ENCODE peak calls at places on chromosomes 1 and 21, in seven cellular contexts. W is psoas muscle; P is SK-N-SH; U is testis; I is endodermal cell; Z is CD8-positive, alpha-beta T cell; D is SJSA1. C is an unnamed sample.

GRCh38 chr1:10794724-10795304 is 1.6 kb downstream of the CASZ1 start:
- DNase-seq in U (peak; percentile 17), P (peak; percentile 59), W (peak; percentile 86), D (peak; percentile 38), I (peak; percentile 77), Z (no peak), C (no peak)

GRCh38 chr1:31421404-31422040 is 8.5 kb downstream of the SERINC2 start:
- DNase-seq in Z (no peak), P (no peak), D (no peak), W (no peak), U (no peak), I (peak; percentile 86), C (no peak)

GRCh38 chr1:221289103-221289502 is 409.9 kb downstream of the HLX start:
- DNase-seq in D (no peak), P (no peak), Z (no peak), U (no peak), I (no peak), W (no peak), C (no peak)

GRCh38 chr21:46599251-46599572 is 5.7 kb downstream of the S100B start:
- DNase-seq in D (peak; percentile 79), U (peak; percentile 63), W (no peak), I (no peak), Z (no peak), P (peak; percentile 66), C (no peak)

GRCh38 chr1:193120604-193121166 is 1.1 kb upstream of the CDC73 start:
- DNase-seq in Z (no peak), D (no peak), W (no peak), P (peak; percentile 9), I (no peak), U (no peak), C (no peak)

GRCh38 chr21:33139084-33139483 is 69.1 kb downstream of the OLIG1 start:
- DNase-seq in I (no peak), P (no peak), W (no peak), U (no peak), Z (no peak), D (no peak), C (no peak)

GRCh38 chr1:22639286-22639685 is 2.9 kb downstream of the C1QA start:
- DNase-seq in Z (no peak), W (peak; percentile 42), P (no peak), D (no peak), I (peak; percentile 89), U (peak; percentile 32), C (peak; percentile 49)

GRCh38 chr1:234849824-234850223 is 239.8 kb upstream of the IRF2BP2 start:
- DNase-seq in I (no peak), U (no peak), P (no peak), W (no peak), Z (no peak), D (no peak), C (no peak)

GRCh38 chr21:40176732-40177131 is 309.5 kb downstream of the PCP4 start:
- DNase-seq in I (no peak), W (no peak), U (no peak), D (no peak), P (peak; percentile 85), Z (no peak), C (no peak)

GRCh38 chr1:25820247-25821111 is 725 bp downstream of the MTFR1L start:
- DNase-seq in P (peak; percentile 79), Z (peak; percentile 69), I (peak; percentile 88), U (peak; percentile 60), W (peak; percentile 68), D (peak; percentile 70), C (peak; percentile 77)

GRCh38 chr1:227920426-227920825 is 27.3 kb downstream of the WNT9A start:
- DNase-seq in Z (no peak), I (no peak), P (no peak), U (no peak), W (peak; percentile 19), D (no peak), C (no peak)

GRCh38 chr21:26433386-26433785 is 139.7 kb downstream of the CYYR1 start:
- DNase-seq in I (no peak), Z (no peak), P (no peak), U (no peak), W (no peak), D (no peak), C (no peak)

GRCh38 chr1:103156966-103157365 is 48.6 kb upstream of the COL11A1 start:
- DNase-seq in U (no peak), Z (no peak), W (no peak), I (no peak), D (no peak), P (no peak), C (no peak)

GRCh38 chr1:43442756-43443155 is 11.0 kb downstream of the HYI start:
- DNase-seq in U (no peak), W (peak; percentile 24), Z (no peak), I (peak; percentile 37), D (no peak), P (no peak), C (no peak)

GRCh38 chr1:89725016-89725380 is 92.1 kb downstream of the LRRC8C start:
- DNase-seq in I (no peak), W (no peak), D (no peak), P (no peak), Z (no peak), U (no peak), C (no peak)

GRCh38 chr1:228210076-228210651 is 2.3 kb downstream of the OBSCN start:
- DNase-seq in W (peak; percentile 96), U (no peak), I (no peak), Z (no peak), D (no peak), P (no peak), C (peak; percentile 37)

GRCh38 chr1:179042087-179042486 is 16.4 kb downstream of the FAM20B start:
- DNase-seq in P (no peak), U (no peak), W (no peak), D (no peak), I (no peak), Z (no peak), C (no peak)

GRCh38 chr1:202278751-202279150 is 63.0 kb downstream of the UBE2T start:
- DNase-seq in P (no peak), U (no peak), W (no peak), Z (no peak), I (no peak), D (no peak), C (no peak)

GRCh38 chr1:42963378-42964005 is 4.8 kb upstream of the SLC2A1 start:
- DNase-seq in W (no peak), Z (no peak), D (peak; percentile 70), U (no peak), P (no peak), I (no peak), C (no peak)

GRCh38 chr1:109225248-109226077 is 11.7 kb downstream of the SARS1 start:
- DNase-seq in D (no peak), W (no peak), U (no peak), I (no peak), P (no peak), Z (no peak), C (no peak)

GRCh38 chr1:46755121-46755520 is 36.2 kb upstream of the EFCAB14 start:
- DNase-seq in Z (no peak), P (no peak), I (no peak), U (no peak), D (no peak), W (no peak), C (no peak)

GRCh38 chr1:168794057-168794456 is 65.1 kb upstream of the DPT start:
- DNase-seq in Z (no peak), I (no peak), D (no peak), W (no peak), P (no peak), U (no peak), C (no peak)

GRCh38 chr1:199172286-199173124 is 533.7 kb downstream of the PTPRC start:
- DNase-seq in Z (no peak), W (no peak), D (no peak), U (no peak), I (no peak), P (no peak), C (no peak)

GRCh38 chr1:222279591-222279990 is 268.3 kb downstream of the HHIPL2 start:
- DNase-seq in U (no peak), D (no peak), Z (no peak), P (no peak), W (no peak), I (no peak), C (no peak)

GRCh38 chr1:33515112-33515511 is 42.7 kb downstream of the ZSCAN20 start:
- DNase-seq in D (no peak), W (no peak), I (no peak), P (no peak), Z (no peak), U (peak; percentile 23), C (no peak)

GRCh38 chr1:19477284-19478240 is 7.8 kb downstream of the CAPZB start:
- DNase-seq in U (no peak), I (no peak), W (no peak), D (no peak), Z (peak; percentile 44), P (no peak), C (peak; percentile 76)

GRCh38 chr1:19480282-19480681 is 5.1 kb downstream of the CAPZB start:
- DNase-seq in I (no peak), Z (no peak), U (no peak), W (no peak), P (peak; percentile 75), D (no peak), C (no peak)

GRCh38 chr1:19478241-19478780 is 7.0 kb downstream of the CAPZB start:
- DNase-seq in U (no peak), Z (no peak), D (no peak), P (no peak), W (no peak), I (no peak), C (no peak)

GRCh38 chr1:19481826-19482398 is 3.4 kb downstream of the CAPZB start:
- DNase-seq in Z (no peak), D (no peak), P (no peak), W (no peak), I (no peak), U (no peak), C (no peak)

GRCh38 chr1:19479351-19480120 is 5.8 kb downstream of the CAPZB start:
- DNase-seq in D (no peak), P (no peak), I (no peak), U (no peak), W (no peak), Z (no peak), C (no peak)
- H3K4me1 ChIP-seq in D (peaks cover 33% of the 10 kb centered on the region), P (peaks cover 74% of the 10 kb centered on the region), I (peaks cover 22% of the 10 kb centered on the region), U (peaks cover 53% of the 10 kb centered on the region), W (peaks cover 94% of the 10 kb centered on the region), Z (peaks cover 96% of the 10 kb centered on the region), C (peaks cover 57% of the 10 kb centered on the region)

DNA sequence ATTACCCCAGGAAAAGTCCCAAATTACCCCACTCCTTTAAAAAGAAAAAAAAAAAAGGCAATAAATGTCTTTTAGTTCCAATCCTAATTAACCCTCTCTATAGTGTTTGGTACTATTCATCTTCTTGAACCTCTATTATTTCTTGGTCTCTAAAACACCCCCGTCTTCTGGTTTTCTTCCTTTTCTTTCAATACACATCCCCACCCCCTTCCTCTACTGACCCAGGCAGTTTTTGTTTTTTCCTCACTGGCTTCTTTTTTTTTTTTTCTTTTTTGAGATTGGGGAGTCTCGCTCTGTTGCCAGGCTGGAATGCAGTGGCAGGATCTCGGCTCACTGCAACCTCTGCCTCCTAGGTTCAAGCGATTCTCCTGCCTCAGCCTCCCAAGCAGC is 26.1 kb downstream of the EGLN1 start:
- DNase-seq in I (no peak), Z (no peak), D (no peak), W (no peak), P (no peak), U (no peak), C (no peak)
- H3K4me1 ChIP-seq in I (peaks cover 20% of the 10 kb centered on the region), Z (no peaks in the 10 kb centered on the region), D (peaks cover 32% of the 10 kb centered on the region), W (peaks cover 75% of the 10 kb centered on the region), P (peaks cover 12% of the 10 kb centered on the region), U (peaks cover 23% of the 10 kb centered on the region), C (peaks cover 25% of the 10 kb centered on the region)

GRCh38 chr1:150383629-150384318 is 19.8 kb downstream of the RPRD2 start:
- DNase-seq in D (no peak), U (no peak), W (no peak), Z (no peak), P (no peak), I (no peak), C (no peak)
- H3K4me1 ChIP-seq in D (no peaks in the 10 kb centered on the region), U (peaks cover 5% of the 10 kb centered on the region), W (peaks cover 19% of the 10 kb centered on the region), Z (peaks cover 8% of the 10 kb centered on the region), P (no peaks in the 10 kb centered on the region), I (no peaks in the 10 kb centered on the region), C (no peaks in the 10 kb centered on the region)

GRCh38 chr1:207750901-207751300 is 953 bp upstream of the CD46 start:
- DNase-seq in Z (no peak), U (no peak), I (no peak), P (no peak), W (no peak), D (no peak), C (no peak)
- H3K4me1 ChIP-seq in Z (peaks cover 51% of the 10 kb centered on the region), U (peaks cover 29% of the 10 kb centered on the region), I (no peaks in the 10 kb centered on the region), P (peaks cover 17% of the 10 kb centered on the region), W (peaks cover 38% of the 10 kb centered on the region), D (peaks cover 13% of the 10 kb centered on the region), C (no peaks in the 10 kb centered on the region)

C was measured in Peyer's patch.